ENCODE peak calls at places on chromosomes 5 and 9, in five cellular contexts. X is lower lobe of right lung; I is effector memory CD4-positive, alpha-beta T cell; W is transverse colon; A is fibroblast of villous mesenchyme. H is an unnamed sample.

GRCh38 chr5:156824800-156825199 is 25.3 kb upstream of the PPP1R2B start:
- DNase-seq in A (peak), I (no peak), X (no peak), W (no peak), H (peak)

GRCh38 chr5:173412566-173412965 is 84.4 kb upstream of the STC2 start:
- DNase-seq in I (no peak), A (no peak), W (no peak), X (no peak), H (no peak)

GRCh38 chr9:107270580-107270979 is 12.5 kb upstream of the RAD23B start:
- DNase-seq in I (no peak), W (no peak), A (no peak), X (no peak), H (no peak)

GRCh38 chr9:6632516-6633328 is 12.8 kb downstream of the GLDC start:
- DNase-seq in X (no peak), W (peak), I (no peak), A (no peak), H (no peak)

GRCh38 chr5:15074651-15075050 is 203.1 kb upstream of the ANKH start:
- DNase-seq in W (no peak), A (no peak), I (no peak), X (no peak), H (peak)

GRCh38 chr9:11915699-11916098 is 777.5 kb upstream of the TYRP1 start:
- DNase-seq in W (no peak), X (no peak), A (no peak), I (no peak), H (no peak)

GRCh38 chr5:132259061-132259851 is 1.8 kb downstream of the PDLIM4 start:
- DNase-seq in W (peak), I (no peak), X (no peak), A (peak), H (peak)

GRCh38 chr9:132901859-132902831 is 23.4 kb downstream of the SPACA9 start:
- DNase-seq in W (peak), I (peak), X (no peak), A (peak), H (peak)

GRCh38 chr9:128246471-128246870 is 29.3 kb downstream of the GOLGA2 start:
- DNase-seq in A (no peak), W (no peak), I (no peak), X (no peak), H (no peak)

GRCh38 chr5:166909040-166909439 is 1382.4 kb upstream of the WWC1 start:
- DNase-seq in I (no peak), X (no peak), A (peak), W (no peak), H (peak)

GRCh38 chr5:125209650-125210049 is 463.2 kb upstream of the ZNF608 start:
- DNase-seq in I (no peak), A (peak), W (no peak), X (no peak), H (no peak)

GRCh38 chr9:130927995-130928900 is 10.8 kb downstream of the FIBCD1 start:
- DNase-seq in A (peak), W (peak), I (no peak), X (no peak), H (peak)

GRCh38 chr9:77598510-77598909 is 49.6 kb downstream of the GNA14 start:
- DNase-seq in W (no peak), I (no peak), A (peak), X (no peak), H (peak)

GRCh38 chr9:116576386-116576785 is 110.7 kb upstream of the TRIM32 start:
- DNase-seq in I (no peak), W (no peak), X (no peak), A (no peak), H (no peak)

GRCh38 chr9:33814816-33815215 is 2.1 kb upstream of the UBE2R2 start:
- DNase-seq in I (no peak), W (no peak), A (no peak), X (no peak), H (no peak)
- H3K4me3 ChIP-seq in I (no peak), W (no peak), A (no peak), X (no peak), H (no peak)

GRCh38 chr9:1995084-1995483 is 20.1 kb upstream of the SMARCA2 start:
- DNase-seq in I (no peak), A (no peak), W (no peak), X (no peak), H (peak)
- H3K4me3 ChIP-seq in I (no peak), A (no peak), W (no peak), X (no peak), H (no peak)

DNA sequence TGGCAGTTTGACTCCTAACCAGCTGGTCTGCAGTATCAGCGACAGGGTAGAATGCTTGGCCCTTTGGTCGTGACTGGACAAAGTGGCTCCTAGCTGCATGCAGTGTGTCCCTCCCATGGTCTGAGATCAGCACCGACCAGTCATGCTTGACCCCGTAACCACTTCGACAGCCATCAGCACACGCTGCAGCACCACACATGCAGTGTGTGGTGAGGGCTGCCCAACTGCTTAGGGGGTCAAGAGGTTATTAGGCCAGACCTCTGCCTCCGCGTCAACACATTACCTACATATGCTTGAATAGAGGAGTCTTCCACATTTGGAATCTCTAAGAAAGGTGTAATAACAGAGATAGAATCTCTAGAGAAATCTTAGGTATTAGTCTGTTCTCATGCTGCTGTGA is 139.1 kb downstream of the FSTL4 start:
- DNase-seq in A (no peak), X (no peak), W (no peak), I (no peak), H (no peak)
- H3K4me3 ChIP-seq in A (no peak), X (no peak), W (no peak), I (no peak), H (no peak)

GRCh38 chr5:3695818-3696217 is 100.2 kb downstream of the IRX1 start:
- DNase-seq in W (no peak), I (no peak), A (no peak), X (no peak), H (no peak)
- H3K4me3 ChIP-seq in W (no peak), I (no peak), A (no peak), X (no peak), H (no peak)

GRCh38 chr5:176597417-176598389 is 12.3 kb downstream of the GPRIN1 start:
- DNase-seq in X (no peak), A (no peak), W (no peak), I (no peak), H (no peak)

GRCh38 chr5:176594554-176594953 is 15.4 kb downstream of the GPRIN1 start:
- DNase-seq in A (no peak), X (no peak), W (no peak), I (no peak), H (no peak)

GRCh38 chr5:176596689-176597416 is 13.1 kb downstream of the GPRIN1 start:
- DNase-seq in W (peak), A (peak), X (no peak), I (peak), H (peak)

GRCh38 chr5:176595386-176595943 is 14.5 kb downstream of the GPRIN1 start:
- DNase-seq in A (no peak), I (no peak), X (no peak), W (no peak), H (no peak)

GRCh38 chr5:176596069-176596656 is 13.8 kb downstream of the GPRIN1 start:
- DNase-seq in X (no peak), I (no peak), W (no peak), A (no peak), H (no peak)
- H3K4me3 ChIP-seq in X (no peak), I (peak), W (no peak), A (no peak), H (no peak)

GRCh38 chr5:149413477-149414210 is 34.6 kb upstream of the IL17B start:
- DNase-seq in X (no peak), A (peak), W (no peak), I (no peak), H (no peak)

GRCh38 chr5:149416977-149417713 is 38.1 kb upstream of the IL17B start:
- DNase-seq in A (peak), W (no peak), X (peak), I (no peak), H (peak)

GRCh38 chr5:149415245-149415967 is 36.3 kb upstream of the IL17B start:
- DNase-seq in A (peak), W (no peak), X (peak), I (no peak), H (no peak)

GRCh38 chr5:149412783-149413476 is 33.8 kb upstream of the IL17B start:
- DNase-seq in W (no peak), A (peak), I (no peak), X (no peak), H (no peak)

GRCh38 chr5:149414405-149415244 is 35.5 kb upstream of the IL17B start:
- DNase-seq in X (no peak), W (no peak), A (peak), I (no peak), H (peak)
- H3K4me3 ChIP-seq in X (peak), W (peak), A (no peak), I (no peak), H (no peak)